ENCODE peak calls at places on chromosomes 6 and 20, in six cellular contexts. A, P, X, Q, O and M are unnamed samples. For H3K4me1, the result is how much of the 10 kb centered on the place peaks cover.

GRCh38 chr6:28347119-28347518 is 2.6 kb upstream of the ZKSCAN3 start:
- DNase-seq in Q (no peak), P (no peak), A (no peak), O (no peak), X (peak), M (no peak)

GRCh38 chr6:140542858-140543257 is 1168.4 kb upstream of the CITED2 start:
- DNase-seq in P (no peak), Q (no peak), X (no peak), A (no peak), O (no peak), M (no peak)

GRCh38 chr6:21745543-21746337 is 152.2 kb downstream of the SOX4 start:
- DNase-seq in X (peak), A (no peak), Q (no peak), P (no peak), O (no peak), M (no peak)

GRCh38 chr20:10637062-10637559 is 36.7 kb downstream of the JAG1 start:
- DNase-seq in Q (no peak), A (no peak), P (peak), O (no peak), X (no peak), M (peak)

GRCh38 chr6:14965340-14966102 is 280.3 kb upstream of the JARID2 start:
- DNase-seq in O (no peak), X (peak), Q (no peak), A (no peak), P (no peak), M (no peak)

GRCh38 chr20:58577871-58578615 is 62.8 kb upstream of the APCDD1L start:
- DNase-seq in P (peak), X (no peak), A (no peak), Q (no peak), O (no peak), M (no peak)

GRCh38 chr20:63657260-63657936 is 714 bp upstream of the RTEL1 start:
- DNase-seq in P (no peak), X (no peak), Q (no peak), A (no peak), O (no peak), M (no peak)

GRCh38 chr6:81105998-81106397 is 646.5 kb downstream of the TENT5A start:
- DNase-seq in A (no peak), X (peak), Q (no peak), O (no peak), P (no peak), M (no peak)

GRCh38 chr6:126620747-126621146 is 280.8 kb downstream of the CENPW start:
- DNase-seq in Q (no peak), O (no peak), X (no peak), A (no peak), P (no peak), M (no peak)

GRCh38 chr6:133756046-133756445 is 132.9 kb upstream of the TCF21 start:
- DNase-seq in Q (no peak), A (no peak), X (no peak), P (no peak), O (no peak), M (no peak)

GRCh38 chr6:170074907-170075306 is 216.0 kb downstream of the DLL1 start:
- DNase-seq in A (no peak), O (peak), P (no peak), Q (peak), X (no peak), M (no peak)

GRCh38 chr6:83514877-83515466 is 2.6 kb downstream of the PRSS35 start:
- DNase-seq in A (peak), X (peak), Q (no peak), P (no peak), O (no peak), M (peak)

GRCh38 chr20:44019638-44020335 is 105.1 kb downstream of the TOX2 start:
- DNase-seq in X (peak), P (no peak), O (no peak), A (no peak), Q (peak), M (no peak)

GRCh38 chr6:134317471-134318131 is at the start of gene SGK1:
- DNase-seq in Q (peak), P (peak), O (no peak), A (peak), X (peak), M (peak)

GRCh38 chr6:110323004-110323657 is 35.0 kb downstream of the METTL24 start:
- DNase-seq in X (peak), O (no peak), Q (no peak), A (no peak), P (no peak), M (no peak)

GRCh38 chr6:168119539-168119938 is 40.5 kb upstream of the FRMD1 start:
- DNase-seq in A (no peak), Q (no peak), O (no peak), P (no peak), X (no peak), M (no peak)

GRCh38 chr6:136127856-136128255 is 122.3 kb downstream of the MTFR2 start:
- DNase-seq in O (no peak), P (no peak), A (no peak), X (no peak), Q (no peak), M (no peak)

GRCh38 chr6:87817226-87817625 is 115.2 kb upstream of the AKIRIN2 start:
- DNase-seq in P (no peak), A (no peak), X (no peak), Q (no peak), O (no peak), M (no peak)

GRCh38 chr6:117776441-117776840 is 101.2 kb downstream of the NUS1 start:
- DNase-seq in X (peak), Q (no peak), O (no peak), A (no peak), P (no peak), M (peak)

GRCh38 chr6:137901454-137901853 is 34.4 kb downstream of the TNFAIP3 start:
- DNase-seq in A (no peak), P (no peak), O (no peak), Q (no peak), X (no peak), M (no peak)

GRCh38 chr6:41577865-41578713 is 31.9 kb downstream of the FOXP4 start:
- DNase-seq in O (no peak), X (peak), A (peak), Q (no peak), P (no peak), M (peak)

GRCh38 chr20:13046409-13046808 is 37.6 kb downstream of the SPTLC3 start:
- DNase-seq in A (no peak), Q (no peak), X (no peak), O (no peak), P (no peak), M (no peak)

GRCh38 chr6:21067521-21067920 is 526.0 kb upstream of the SOX4 start:
- DNase-seq in A (no peak), Q (no peak), P (no peak), O (no peak), X (no peak), M (no peak)

GRCh38 chr6:134005824-134006223 is 46.6 kb downstream of the SLC2A12 start:
- DNase-seq in X (no peak), Q (no peak), O (no peak), A (no peak), P (no peak), M (no peak)

GRCh38 chr20:43906505-43907034 is 8.1 kb upstream of the TOX2 start:
- DNase-seq in O (no peak), P (no peak), A (no peak), Q (no peak), X (no peak), M (no peak)

GRCh38 chr6:36863670-36864540 is 10.7 kb downstream of the PPIL1 start:
- DNase-seq in X (no peak), P (no peak), Q (peak), O (no peak), A (no peak), M (no peak)

GRCh38 chr6:19399406-19399805 is 437.8 kb upstream of the ID4 start:
- DNase-seq in O (no peak), P (peak), A (no peak), X (no peak), Q (no peak), M (no peak)

GRCh38 chr6:159461266-159461665 is 231.8 kb downstream of the SOD2 start:
- DNase-seq in Q (no peak), P (no peak), A (no peak), X (peak), O (no peak), M (peak)

GRCh38 chr6:23647045-23647444 is 479.0 kb upstream of the NRSN1 start:
- DNase-seq in P (no peak), Q (no peak), O (no peak), A (no peak), X (no peak), M (no peak)

GRCh38 chr20:41748051-41748450 is 129.9 kb upstream of the CHD6 start:
- DNase-seq in O (peak), A (no peak), Q (no peak), P (no peak), X (peak), M (no peak)

GRCh38 chr20:1863296-1863695 is 31.9 kb upstream of the SIRPA start:
- DNase-seq in A (no peak), P (no peak), O (no peak), X (no peak), Q (no peak), M (peak)

GRCh38 chr20:45359069-45359405 is 3.9 kb upstream of the SYS1 start:
- DNase-seq in O (no peak), A (no peak), X (no peak), Q (no peak), P (peak), M (peak)

GRCh38 chr20:37801921-37802320 is 101.0 kb upstream of the VSTM2L start:
- DNase-seq in O (no peak), X (no peak), A (no peak), Q (no peak), P (no peak), M (peak)
- H3K4me1 ChIP-seq in O (under half), X (under half), A (under half), Q (under half), P (under half), M (under half)

GRCh38 chr6:395432-396125 is 4.0 kb downstream of the IRF4 start:
- DNase-seq in X (peak), P (no peak), O (no peak), A (no peak), Q (no peak), M (no peak)

GRCh38 chr6:396126-396520 is 4.6 kb downstream of the IRF4 start:
- DNase-seq in O (no peak), Q (no peak), A (no peak), P (no peak), X (no peak), M (no peak)

GRCh38 chr6:397604-398003 is 6.1 kb downstream of the IRF4 start:
- DNase-seq in X (no peak), A (no peak), O (no peak), P (no peak), Q (no peak), M (no peak)

GRCh38 chr6:398065-398464 is 6.5 kb downstream of the IRF4 start:
- DNase-seq in P (no peak), Q (no peak), A (no peak), X (no peak), O (no peak), M (no peak)

GRCh38 chr6:397056-397455 is 5.5 kb downstream of the IRF4 start:
- DNase-seq in O (no peak), A (no peak), Q (no peak), X (no peak), P (no peak), M (no peak)
- H3K4me1 ChIP-seq in O (under half), A (under half), Q (under half), X (under half), P (under half), M (under half)

GRCh38 chr20:11906626-11907480 is 10.8 kb upstream of the BTBD3 start:
- DNase-seq in O (no peak), Q (no peak), A (no peak), X (no peak), P (no peak), M (peak)
- H3K4me1 ChIP-seq in O (under half), Q (under half), A (under half), X (under half), P (under half), M (under half)

GRCh38 chr6:143689852-143690251 is 12.1 kb downstream of the PHACTR2 start:
- DNase-seq in P (no peak), A (no peak), O (no peak), X (no peak), Q (no peak), M (peak)
- H3K4me1 ChIP-seq in P (under half), A (under half), O (under half), X (under half), Q (under half), M (under half)